ENCODE peak calls at places on chromosomes 6 and 20, in ten cellular contexts. T is heart left ventricle, N is mucosa of descending colon, S is sigmoid colon, O is esophagus squamous epithelium, V is suprapubic skin, E is kidney, K is mammary epithelial cell, C is lower lobe of right lung, Z is upper lobe of left lung. Y is an unnamed sample.

GRCh38 chr6:42449917-42450313 is 1.8 kb downstream of the TRERF1 start:
- DNase-seq in S (no peak), Z (no peak), T (no peak), N (no peak), O (no peak), K (no peak), E (no peak), C (no peak), V (no peak), Y (no peak)

GRCh38 chr20:3743251-3743650 is 10.8 kb downstream of the HSPA12B start:
- DNase-seq in V (no peak), S (no peak), E (no peak), Z (no peak), C (no peak), N (no peak), K (no peak), O (no peak), T (no peak), Y (no peak)

GRCh38 chr20:11080010-11080409 is 406.2 kb upstream of the JAG1 start:
- DNase-seq in S (no peak), K (no peak), V (no peak), O (no peak), E (no peak), N (no peak), T (no peak), C (no peak), Z (no peak), Y (no peak)

GRCh38 chr20:17570347-17571152 is 675 bp downstream of the DSTN start:
- DNase-seq in K (peak; percentile 51), E (no peak), T (peak; percentile 79), C (peak; percentile 62), S (peak; percentile 80), V (peak; percentile 81), Z (no peak), N (peak; percentile 76), O (no peak), Y (no peak)

GRCh38 chr6:148231572-148231971 is 111.1 kb upstream of the SASH1 start:
- DNase-seq in T (no peak), K (peak; percentile 73), O (no peak), V (no peak), Z (no peak), N (no peak), C (no peak), E (no peak), S (no peak), Y (no peak)

GRCh38 chr6:15901141-15902115 is 227.5 kb upstream of the MYLIP start:
- DNase-seq in E (no peak), Z (no peak), S (no peak), O (no peak), C (no peak), N (peak; percentile 15), V (no peak), T (no peak), K (no peak), Y (no peak)

GRCh38 chr6:170208171-170208601 is 82.7 kb downstream of the DLL1 start:
- DNase-seq in O (no peak), E (peak; percentile 39), V (peak; percentile 69), S (no peak), C (no peak), K (no peak), N (no peak), T (peak; percentile 45), Z (no peak), Y (no peak)

GRCh38 chr20:52859156-52859887 is 112.8 kb upstream of the TSHZ2 start:
- DNase-seq in Z (no peak), K (peak; percentile 63), N (no peak), E (peak; percentile 74), T (no peak), O (no peak), S (no peak), V (no peak), C (no peak), Y (no peak)

GRCh38 chr6:154164397-154164796 is 125.4 kb downstream of the OPRM1 start:
- DNase-seq in O (no peak), E (no peak), K (no peak), N (peak; percentile 15), S (peak; percentile 71), T (peak; percentile 52), Z (no peak), C (no peak), V (no peak), Y (no peak)

GRCh38 chr20:14925286-14925685 is 587.9 kb upstream of the FLRT3 start:
- DNase-seq in O (no peak), N (no peak), C (no peak), V (no peak), K (peak; percentile 49), S (no peak), T (no peak), Z (no peak), E (no peak), Y (no peak)

GRCh38 chr6:57064809-57065208 is 18.3 kb downstream of the KIAA1586 start:
- DNase-seq in S (no peak), T (no peak), Z (no peak), K (no peak), N (no peak), O (no peak), V (no peak), E (no peak), C (no peak), Y (no peak)

GRCh38 chr6:108661430-108661829 is 100.7 kb downstream of the FOXO3 start:
- DNase-seq in C (no peak), S (no peak), O (no peak), Z (no peak), N (no peak), K (peak; percentile 69), E (no peak), T (no peak), V (no peak), Y (no peak)

GRCh38 chr6:111803804-111804203 is 69.4 kb downstream of the FYN start:
- DNase-seq in C (no peak), O (no peak), V (no peak), T (no peak), Z (no peak), N (no peak), E (no peak), S (no peak), K (no peak), Y (no peak)

GRCh38 chr6:47817749-47818148 is 35.9 kb downstream of the OPN5 start:
- DNase-seq in E (no peak), Z (no peak), T (no peak), C (no peak), S (no peak), O (no peak), N (no peak), V (no peak), K (peak; percentile 8), Y (no peak)
- H3K9me3 ChIP-seq in E (no peaks in the 10 kb centered on the region), Z (no peaks in the 10 kb centered on the region), T (no peaks in the 10 kb centered on the region), C (no peaks in the 10 kb centered on the region), S (no peaks in the 10 kb centered on the region), O (no peaks in the 10 kb centered on the region), N (no peaks in the 10 kb centered on the region), V (no peaks in the 10 kb centered on the region), K (no peaks in the 10 kb centered on the region), Y (no peaks in the 10 kb centered on the region)

GRCh38 chr20:63521602-63522001 is 1.0 kb downstream of the PPDPF start:
- DNase-seq in N (no peak), E (peak; percentile 85), S (no peak), C (peak; percentile 53), O (no peak), V (no peak), K (no peak), Z (peak; percentile 76), T (peak; percentile 51), Y (peak; percentile 90)

GRCh38 chr20:63522091-63522868 is 1.7 kb downstream of the PPDPF start:
- DNase-seq in E (peak; percentile 70), V (no peak), Z (peak; percentile 50), C (no peak), N (peak; percentile 21), T (peak; percentile 29), O (no peak), S (no peak), K (no peak), Y (peak; percentile 79)

GRCh38 chr20:63520594-63520938 is at the start of gene PPDPF:
- DNase-seq in T (peak; percentile 94), Z (peak; percentile 98), S (peak; percentile 91), E (peak; percentile 96), N (peak; percentile 88), V (no peak), K (peak; percentile 78), C (peak; percentile 87), O (no peak), Y (no peak)

GRCh38 chr20:63519765-63520593 is 586 bp upstream of the PPDPF start:
- DNase-seq in Z (no peak), S (no peak), O (no peak), T (peak; percentile 86), K (peak; percentile 61), V (peak; percentile 92), C (peak; percentile 73), N (peak; percentile 62), E (peak; percentile 93), Y (peak; percentile 95)

DNA sequence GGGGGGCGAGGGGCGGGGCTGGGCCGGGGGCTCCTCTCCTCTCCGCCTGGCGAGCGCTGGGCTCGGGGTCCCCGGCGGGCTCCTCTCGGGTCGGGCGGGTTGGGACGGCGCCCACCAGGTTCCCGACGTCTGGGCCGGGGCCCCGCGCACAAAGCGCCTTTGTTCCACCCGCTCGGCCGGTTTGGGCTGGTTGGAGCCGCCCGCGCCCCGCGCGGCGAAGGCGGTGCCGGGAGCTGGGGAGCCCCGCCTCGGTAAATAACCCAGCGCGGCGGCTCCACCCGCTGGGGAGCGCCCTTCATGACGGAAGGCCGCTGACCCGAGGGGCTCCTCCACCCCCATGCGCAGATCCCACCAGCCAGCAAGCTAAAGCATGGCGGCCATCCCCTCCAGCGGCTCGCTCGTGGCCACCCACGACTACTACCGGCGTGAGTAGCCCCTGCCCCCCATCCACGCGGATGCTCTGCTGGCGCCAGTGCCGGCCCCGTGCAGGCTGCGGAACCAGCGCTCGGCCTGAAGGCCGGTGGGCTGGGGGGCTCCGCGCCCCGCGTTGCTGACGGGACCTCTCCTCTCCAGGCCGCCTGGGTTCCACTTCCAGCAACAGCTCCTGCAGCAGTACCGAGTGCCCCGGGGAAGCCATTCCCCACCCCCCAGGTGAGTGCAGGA is 505 bp downstream of the PPDPF start:
- DNase-seq in N (peak; percentile 91), T (peak; percentile 83), O (no peak), V (peak; percentile 89), E (peak; percentile 96), K (peak; percentile 86), S (peak; percentile 83), C (peak; percentile 87), Z (peak; percentile 97), Y (peak; percentile 92)
- TF ChIP-seq CTCF in N (no peak), T (peak; percentile 8), O (no peak), V (no peak), E (no peak), K (peak; percentile 23), S (no peak), C (peak; percentile 23), Z (no peak), Y (peak; percentile 31)

GRCh38 chr20:63952769-63953168 is 3.4 kb downstream of the UCKL1 start:
- DNase-seq in K (no peak), C (no peak), T (peak; percentile 57), Z (peak; percentile 80), V (no peak), S (no peak), O (no peak), N (no peak), E (no peak), Y (no peak)
- H3K9me3 ChIP-seq in K (no peaks in the 10 kb centered on the region), C (no peaks in the 10 kb centered on the region), T (no peaks in the 10 kb centered on the region), Z (no peaks in the 10 kb centered on the region), V (no peaks in the 10 kb centered on the region), S (no peaks in the 10 kb centered on the region), O (no peaks in the 10 kb centered on the region), N (no peaks in the 10 kb centered on the region), E (no peaks in the 10 kb centered on the region), Y (no peaks in the 10 kb centered on the region)

DNA sequence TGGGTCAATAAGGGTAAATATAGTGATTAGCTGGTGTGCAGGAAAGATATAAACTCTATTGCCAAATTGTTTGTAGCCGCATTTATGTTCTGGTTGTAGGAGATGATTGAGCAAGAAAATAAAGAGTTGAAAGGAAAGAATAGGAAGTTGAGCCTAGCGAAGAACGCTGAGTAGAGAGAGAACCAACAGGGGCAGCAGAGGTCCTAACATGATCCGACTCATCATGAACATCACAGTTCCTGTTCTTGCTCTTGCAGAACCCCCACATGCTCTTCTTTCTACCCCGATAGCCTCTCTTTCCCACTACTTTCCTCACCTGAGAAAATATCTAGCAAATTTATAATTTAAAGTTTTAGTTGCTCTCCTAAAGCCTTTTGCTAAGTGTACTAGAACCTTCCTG is 9.9 kb upstream of the ID4 start:
- DNase-seq in K (no peak), O (no peak), C (no peak), E (no peak), V (no peak), T (no peak), Z (no peak), N (no peak), S (no peak), Y (no peak)
- TF ChIP-seq CTCF in K (no peak), O (no peak), C (no peak), E (no peak), V (no peak), T (no peak), Z (no peak), N (no peak), S (no peak), Y (no peak)

Y was measured in RWPE2.